ENCODE peak calls at places on chromosomes 2 and 18, in seven cellular contexts. H is mesendoderm, N is neuronal stem cell, V is H9, S is mesenchymal stem cell, A is IMR-90, Q is H1. B is an unnamed sample.

GRCh38 chr2:69132960-69133590 is 120.1 kb downstream of the ANTXR1 start:
- DNase-seq in H (no peak), N (no peak), V (no peak), S (no peak), A (peak; percentile 26), Q (no peak), B (peak; percentile 22)

GRCh38 chr2:74708883-74709282 is 54.8 kb downstream of the SEMA4F start:
- DNase-seq in H (no peak), N (no peak), V (no peak), S (peak; percentile 51), A (peak; percentile 73), Q (no peak), B (no peak)

GRCh38 chr2:120686511-120687168 is 49.0 kb upstream of the GLI2 start:
- DNase-seq in H (no peak), N (no peak), V (no peak), S (no peak), A (no peak), Q (no peak), B (peak; percentile 67)

GRCh38 chr2:231930601-231931281 is 4.5 kb upstream of the NPPC start:
- DNase-seq in H (no peak), N (no peak), V (no peak), S (no peak), A (no peak), Q (no peak), B (no peak)

GRCh38 chr2:144522741-144523605 is 3.1 kb upstream of the ZEB2 start:
- DNase-seq in H (peak; percentile 84), N (no peak), V (peak; percentile 52), S (no peak), A (no peak), Q (no peak), B (no peak)

GRCh38 chr2:234979204-234980167 is 27.7 kb downstream of the SH3BP4 start:
- DNase-seq in H (peak; percentile 90), N (no peak), V (no peak), S (peak; percentile 90), A (peak; percentile 44), Q (no peak), B (peak; percentile 54)

GRCh38 chr2:46774499-46775228 is 140.9 kb downstream of the MCFD2 start:
- DNase-seq in H (no peak), N (no peak), V (no peak), S (no peak), A (peak; percentile 72), Q (no peak), B (no peak)

GRCh38 chr2:233165895-233166661 is 85.4 kb upstream of the ATG16L1 start:
- DNase-seq in H (no peak), N (no peak), V (no peak), S (no peak), A (no peak), Q (no peak), B (no peak)

GRCh38 chr18:50578030-50578429 is 18.1 kb downstream of the MAPK4 start:
- DNase-seq in H (peak; percentile 10), N (no peak), V (no peak), S (no peak), A (no peak), Q (no peak), B (no peak)

GRCh38 chr2:84676295-84676694 is 160.0 kb downstream of the DNAH6 start:
- DNase-seq in H (no peak), N (no peak), V (no peak), S (no peak), A (peak; percentile 85), Q (no peak), B (no peak)

GRCh38 chr2:144325086-144325485 is 194.8 kb downstream of the ZEB2 start:
- DNase-seq in H (no peak), N (no peak), V (no peak), S (no peak), A (no peak), Q (no peak), B (no peak)

GRCh38 chr2:193963472-193964119 is 1693.4 kb upstream of the SLC39A10 start:
- DNase-seq in H (peak; percentile 53), N (no peak), V (no peak), S (peak; percentile 24), A (no peak), Q (no peak), B (peak; percentile 25)

GRCh38 chr2:38515155-38516074 is 87.3 kb downstream of the HNRNPLL start:
- DNase-seq in H (no peak), N (no peak), V (no peak), S (no peak), A (peak; percentile 59), Q (no peak), B (peak; percentile 75)

DNA sequence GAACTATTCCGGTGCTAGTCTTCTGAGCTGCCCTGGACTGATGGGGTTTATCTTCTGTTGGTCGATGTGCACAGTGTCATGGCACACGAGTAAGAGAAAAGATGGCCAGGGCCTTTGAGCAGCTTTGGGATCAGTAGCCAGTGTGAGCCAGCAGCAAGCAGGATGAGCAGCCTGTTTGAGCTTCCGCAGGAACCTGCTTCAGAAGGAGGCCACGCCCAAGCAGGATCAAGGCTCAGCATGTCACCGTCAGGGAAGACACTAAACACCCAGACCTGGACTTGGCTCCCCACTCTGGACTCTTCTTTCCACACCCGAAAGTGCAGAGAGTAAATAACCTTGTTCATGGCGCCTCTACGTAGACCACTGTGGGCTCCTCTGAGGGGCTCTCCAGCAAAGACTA is 25.2 kb upstream of the ASB1 start:
- DNase-seq in H (no peak), N (no peak), V (no peak), S (no peak), A (no peak), Q (no peak), B (no peak)
- H2BK120ac ChIP-seq in H (no peak overlapping the region), N (no peak overlapping the region), V (no peak overlapping the region), S (no peak overlapping the region), A (no peak overlapping the region), Q (no peak overlapping the region), B (no peak overlapping the region)

DNA sequence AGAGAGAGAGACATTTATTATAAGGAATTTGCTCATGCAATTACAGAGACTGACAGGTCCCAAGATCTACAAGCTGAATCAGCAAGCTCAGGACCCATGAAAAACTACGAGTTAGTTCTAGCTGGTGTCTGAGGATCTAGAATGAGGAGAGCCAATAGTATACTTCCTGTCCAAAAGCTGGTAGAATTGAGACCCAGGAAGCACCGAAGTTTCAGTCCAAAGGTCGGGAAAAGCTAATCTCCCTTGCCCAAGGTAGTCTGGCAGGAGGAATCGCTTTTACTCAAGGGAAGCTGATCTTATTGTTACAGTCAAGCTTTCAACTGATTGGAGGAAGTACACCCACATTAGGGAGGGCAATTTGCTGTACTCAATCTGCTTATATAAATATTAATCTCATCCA is 389.6 kb downstream of the ADCYAP1 start:
- DNase-seq in H (no peak), N (no peak), V (no peak), S (no peak), A (no peak), Q (no peak), B (no peak)
- H3K18ac ChIP-seq in H (no peak overlapping the region), N (no peak overlapping the region), V (no peak overlapping the region), S (no peak overlapping the region), A (no peak overlapping the region), Q (no peak overlapping the region), B (no peak overlapping the region)

DNA sequence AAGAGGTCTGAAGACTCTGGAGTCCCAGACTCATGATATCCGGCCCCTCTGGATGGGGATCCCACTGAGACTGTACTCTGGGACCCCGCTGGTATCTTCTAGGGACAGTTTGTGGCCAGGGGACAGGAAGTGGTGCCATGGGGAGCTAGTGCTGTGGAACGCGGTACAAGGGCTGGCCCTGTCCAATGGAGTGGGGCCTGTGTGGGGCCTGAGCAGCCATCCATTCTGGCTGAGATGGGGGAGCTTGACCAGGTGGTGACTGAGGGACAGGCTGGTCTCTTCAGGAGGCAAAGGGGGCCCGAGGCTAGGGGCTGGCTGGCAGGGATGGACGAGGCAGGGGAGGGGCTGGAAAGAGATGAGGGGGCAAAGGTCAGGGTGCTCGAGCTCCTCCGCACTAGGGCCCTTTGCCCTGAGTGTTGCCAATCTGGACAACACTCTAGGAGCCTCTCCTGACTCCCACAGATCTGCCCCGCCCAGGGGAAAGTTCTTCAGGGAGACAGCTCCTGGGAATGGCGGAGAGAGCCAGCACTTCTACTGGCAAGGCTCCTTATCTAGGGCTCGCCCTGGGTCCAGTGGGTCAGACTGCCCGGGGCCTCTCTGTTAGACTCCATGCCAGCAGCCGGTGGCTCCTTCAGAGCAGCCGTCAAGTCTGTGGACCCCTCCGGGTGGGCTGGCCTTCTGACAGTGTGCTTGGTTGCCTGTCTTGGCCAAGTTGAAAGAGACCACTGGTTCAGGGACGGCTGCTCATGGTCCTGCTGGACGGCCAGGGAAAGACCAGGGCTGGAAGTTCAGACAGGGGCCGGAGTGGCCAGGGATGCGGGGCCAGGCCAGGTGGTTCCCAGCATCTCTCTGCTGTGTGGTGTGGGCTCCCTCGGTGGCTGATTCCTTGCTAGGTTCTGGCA is 12.3 kb downstream of the MALL start:
- DNase-seq in H (no peak), N (no peak), V (no peak), S (no peak), A (no peak), Q (no peak), B (no peak)
- H2BK120ac ChIP-seq in H (no peak overlapping the region), N (no peak overlapping the region), V (no peak overlapping the region), S (peak overlapping the region; percentile 49), A (peak overlapping the region; percentile 100), Q (no peak overlapping the region), B (peak overlapping the region; percentile 39)

GRCh38 chr2:159379181-159379580 is 92.7 kb upstream of the WDSUB1 start:
- DNase-seq in H (no peak), N (no peak), V (no peak), S (no peak), A (no peak), Q (no peak), B (no peak)

GRCh38 chr2:159381574-159381973 is 95.1 kb upstream of the WDSUB1 start:
- DNase-seq in H (no peak), N (no peak), V (no peak), S (peak; percentile 29), A (no peak), Q (no peak), B (no peak)

GRCh38 chr2:159380676-159381239 is 94.3 kb upstream of the WDSUB1 start:
- DNase-seq in H (no peak), N (no peak), V (no peak), S (no peak), A (no peak), Q (no peak), B (no peak)

GRCh38 chr2:159382447-159383028 is 96.0 kb upstream of the WDSUB1 start:
- DNase-seq in H (no peak), N (no peak), V (no peak), S (no peak), A (no peak), Q (no peak), B (no peak)
- H3K18ac ChIP-seq in H (no peak overlapping the region), N (no peak overlapping the region), V (no peak overlapping the region), S (no peak overlapping the region), A (no peak overlapping the region), Q (no peak overlapping the region), B (no peak overlapping the region)

GRCh38 chr2:153432381-153432780 is 46.2 kb downstream of the RPRM start:
- DNase-seq in H (no peak), N (no peak), V (no peak), S (no peak), A (no peak), Q (no peak), B (no peak)
- H2BK120ac ChIP-seq in H (no peak overlapping the region), N (no peak overlapping the region), V (no peak overlapping the region), S (no peak overlapping the region), A (no peak overlapping the region), Q (no peak overlapping the region), B (no peak overlapping the region)

DNA sequence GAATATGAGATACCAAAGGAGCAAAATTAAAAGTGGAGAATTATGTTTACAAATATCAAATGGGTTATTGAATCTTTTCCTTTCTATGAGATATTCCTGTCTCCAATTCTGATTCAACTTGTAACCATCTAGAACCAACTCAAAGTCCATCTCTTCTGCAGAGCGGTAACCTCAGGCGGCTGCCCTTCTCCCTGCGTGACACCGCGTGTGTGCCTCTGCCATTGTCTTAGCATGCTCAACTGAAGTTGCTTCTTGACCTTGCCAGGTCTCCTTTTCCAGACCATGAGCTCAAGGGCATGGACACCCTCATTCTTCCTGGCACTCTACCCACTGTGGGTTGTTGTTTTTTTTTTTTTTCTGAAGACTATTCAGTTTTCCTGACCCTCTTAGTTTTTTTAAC is 104.0 kb upstream of the FOSL2 start:
- DNase-seq in H (no peak), N (no peak), V (no peak), S (no peak), A (no peak), Q (no peak), B (no peak)
- H3K18ac ChIP-seq in H (no peak overlapping the region), N (no peak overlapping the region), V (no peak overlapping the region), S (no peak overlapping the region), A (no peak overlapping the region), Q (no peak overlapping the region), B (no peak overlapping the region)